ENCODE peak calls at places on chromosomes 5 and 9, in eight cellular contexts. One of them, this sample, is unnamed.

GRCh38 chr9:34568783-34569182 is 20.7 kb downstream of the CNTFR start:
- DNase-seq in endothelial cell of umbilical vein: no peak
- DNase-seq in effector memory CD4-positive, alpha-beta T cell: no peak
- DNase-seq in nucleus accumbens: no peak
- DNase-seq in NCI-H1092 treated with DMSO at 0.1 percent for 48 hours: no peak
- DNase-seq in HCEC 1CT: no peak
- DNase-seq in cardiac muscle cell: no peak
- DNase-seq in glutamatergic neuron: peak; percentile 84
- DNase-seq in this sample: no peak

GRCh38 chr5:134101686-134102439 is 12.6 kb upstream of the TCF7 start:
- DNase-seq in endothelial cell of umbilical vein: peak; percentile 48
- DNase-seq in effector memory CD4-positive, alpha-beta T cell: peak; percentile 54
- DNase-seq in nucleus accumbens: no peak
- DNase-seq in NCI-H1092 treated with DMSO at 0.1 percent for 48 hours: no peak
- DNase-seq in HCEC 1CT: peak; percentile 17
- DNase-seq in cardiac muscle cell: peak; percentile 65
- DNase-seq in glutamatergic neuron: peak; percentile 79
- DNase-seq in this sample: peak; percentile 76

GRCh38 chr5:176553260-176554085 is 4.3 kb downstream of the CDHR2 start:
- DNase-seq in endothelial cell of umbilical vein: no peak
- DNase-seq in effector memory CD4-positive, alpha-beta T cell: no peak
- DNase-seq in nucleus accumbens: no peak
- DNase-seq in NCI-H1092 treated with DMSO at 0.1 percent for 48 hours: no peak
- DNase-seq in HCEC 1CT: no peak
- DNase-seq in cardiac muscle cell: no peak
- DNase-seq in glutamatergic neuron: no peak
- DNase-seq in this sample: no peak

GRCh38 chr9:124781967-124782660 is 5.2 kb downstream of the OLFML2A start:
- DNase-seq in endothelial cell of umbilical vein: no peak
- DNase-seq in effector memory CD4-positive, alpha-beta T cell: no peak
- DNase-seq in nucleus accumbens: no peak
- DNase-seq in NCI-H1092 treated with DMSO at 0.1 percent for 48 hours: no peak
- DNase-seq in HCEC 1CT: no peak
- DNase-seq in cardiac muscle cell: no peak
- DNase-seq in glutamatergic neuron: no peak
- DNase-seq in this sample: no peak

GRCh38 chr5:172454355-172455086 is at the start of gene SH3PXD2B:
- DNase-seq in endothelial cell of umbilical vein: peak; percentile 51
- DNase-seq in effector memory CD4-positive, alpha-beta T cell: no peak
- DNase-seq in nucleus accumbens: no peak
- DNase-seq in NCI-H1092 treated with DMSO at 0.1 percent for 48 hours: peak; percentile 25
- DNase-seq in HCEC 1CT: peak; percentile 78
- DNase-seq in cardiac muscle cell: peak; percentile 86
- DNase-seq in glutamatergic neuron: peak; percentile 86
- DNase-seq in this sample: peak; percentile 18

GRCh38 chr5:6905423-6905822 is 192.2 kb downstream of the TENT4A start:
- DNase-seq in endothelial cell of umbilical vein: no peak
- DNase-seq in effector memory CD4-positive, alpha-beta T cell: no peak
- DNase-seq in nucleus accumbens: no peak
- DNase-seq in NCI-H1092 treated with DMSO at 0.1 percent for 48 hours: no peak
- DNase-seq in HCEC 1CT: no peak
- DNase-seq in cardiac muscle cell: no peak
- DNase-seq in glutamatergic neuron: no peak
- DNase-seq in this sample: no peak

GRCh38 chr5:160198886-160199409 is 30.4 kb upstream of the FABP6 start:
- DNase-seq in endothelial cell of umbilical vein: no peak
- DNase-seq in effector memory CD4-positive, alpha-beta T cell: no peak
- DNase-seq in nucleus accumbens: no peak
- DNase-seq in NCI-H1092 treated with DMSO at 0.1 percent for 48 hours: no peak
- DNase-seq in HCEC 1CT: no peak
- DNase-seq in cardiac muscle cell: no peak
- DNase-seq in glutamatergic neuron: peak; percentile 57
- DNase-seq in this sample: no peak

GRCh38 chr9:114718801-114719221 is 36.8 kb upstream of the TEX48 start:
- DNase-seq in endothelial cell of umbilical vein: no peak
- DNase-seq in effector memory CD4-positive, alpha-beta T cell: peak; percentile 65
- DNase-seq in nucleus accumbens: no peak
- DNase-seq in NCI-H1092 treated with DMSO at 0.1 percent for 48 hours: no peak
- DNase-seq in HCEC 1CT: no peak
- DNase-seq in cardiac muscle cell: no peak
- DNase-seq in glutamatergic neuron: no peak
- DNase-seq in this sample: peak; percentile 39

GRCh38 chr5:65811004-65811403 is 89.0 kb downstream of the NLN start:
- DNase-seq in endothelial cell of umbilical vein: no peak
- DNase-seq in effector memory CD4-positive, alpha-beta T cell: no peak
- DNase-seq in nucleus accumbens: no peak
- DNase-seq in NCI-H1092 treated with DMSO at 0.1 percent for 48 hours: no peak
- DNase-seq in HCEC 1CT: peak; percentile 43
- DNase-seq in cardiac muscle cell: no peak
- DNase-seq in glutamatergic neuron: no peak
- DNase-seq in this sample: no peak

GRCh38 chr9:4118666-4119065 is 181.2 kb downstream of the GLIS3 start:
- DNase-seq in endothelial cell of umbilical vein: no peak
- DNase-seq in effector memory CD4-positive, alpha-beta T cell: no peak
- DNase-seq in nucleus accumbens: no peak
- DNase-seq in NCI-H1092 treated with DMSO at 0.1 percent for 48 hours: no peak
- DNase-seq in HCEC 1CT: no peak
- DNase-seq in cardiac muscle cell: no peak
- DNase-seq in glutamatergic neuron: no peak
- DNase-seq in this sample: no peak

GRCh38 chr5:69492391-69493234 is at the start of gene OCLN:
- DNase-seq in endothelial cell of umbilical vein: peak; percentile 77
- DNase-seq in effector memory CD4-positive, alpha-beta T cell: no peak
- DNase-seq in nucleus accumbens: no peak
- DNase-seq in NCI-H1092 treated with DMSO at 0.1 percent for 48 hours: peak; percentile 4
- DNase-seq in HCEC 1CT: no peak
- DNase-seq in cardiac muscle cell: peak; percentile 72
- DNase-seq in glutamatergic neuron: peak; percentile 67
- DNase-seq in this sample: no peak

GRCh38 chr9:1982074-1982473 is 33.1 kb upstream of the SMARCA2 start:
- DNase-seq in endothelial cell of umbilical vein: no peak
- DNase-seq in effector memory CD4-positive, alpha-beta T cell: no peak
- DNase-seq in nucleus accumbens: no peak
- DNase-seq in NCI-H1092 treated with DMSO at 0.1 percent for 48 hours: no peak
- DNase-seq in HCEC 1CT: no peak
- DNase-seq in cardiac muscle cell: no peak
- DNase-seq in glutamatergic neuron: no peak
- DNase-seq in this sample: no peak

GRCh38 chr5:123720955-123721354 is 209.0 kb downstream of the CSNK1G3 start:
- DNase-seq in endothelial cell of umbilical vein: no peak
- DNase-seq in effector memory CD4-positive, alpha-beta T cell: no peak
- DNase-seq in nucleus accumbens: no peak
- DNase-seq in NCI-H1092 treated with DMSO at 0.1 percent for 48 hours: no peak
- DNase-seq in HCEC 1CT: no peak
- DNase-seq in cardiac muscle cell: no peak
- DNase-seq in glutamatergic neuron: no peak
- DNase-seq in this sample: no peak

GRCh38 chr5:73286891-73287290 is 113.9 kb downstream of the TMEM174 start:
- DNase-seq in endothelial cell of umbilical vein: peak; percentile 77
- DNase-seq in effector memory CD4-positive, alpha-beta T cell: no peak
- DNase-seq in nucleus accumbens: no peak
- DNase-seq in NCI-H1092 treated with DMSO at 0.1 percent for 48 hours: no peak
- DNase-seq in HCEC 1CT: no peak
- DNase-seq in cardiac muscle cell: no peak
- DNase-seq in glutamatergic neuron: no peak
- DNase-seq in this sample: no peak

GRCh38 chr9:125632321-125633115 is 74.5 kb downstream of the MAPKAP1 start:
- DNase-seq in endothelial cell of umbilical vein: peak; percentile 16
- DNase-seq in effector memory CD4-positive, alpha-beta T cell: no peak
- DNase-seq in nucleus accumbens: no peak
- DNase-seq in NCI-H1092 treated with DMSO at 0.1 percent for 48 hours: no peak
- DNase-seq in HCEC 1CT: peak; percentile 25
- DNase-seq in cardiac muscle cell: no peak
- DNase-seq in glutamatergic neuron: no peak
- DNase-seq in this sample: no peak

GRCh38 chr5:133321833-133322420 is 270.1 kb downstream of the HSPA4 start:
- DNase-seq in endothelial cell of umbilical vein: no peak
- DNase-seq in effector memory CD4-positive, alpha-beta T cell: no peak
- DNase-seq in nucleus accumbens: no peak
- DNase-seq in NCI-H1092 treated with DMSO at 0.1 percent for 48 hours: no peak
- DNase-seq in HCEC 1CT: no peak
- DNase-seq in cardiac muscle cell: no peak
- DNase-seq in glutamatergic neuron: no peak
- DNase-seq in this sample: no peak

GRCh38 chr5:176806137-176806536 is 4.2 kb upstream of the UNC5A start:
- DNase-seq in endothelial cell of umbilical vein: peak; percentile 16
- DNase-seq in effector memory CD4-positive, alpha-beta T cell: no peak
- DNase-seq in nucleus accumbens: no peak
- DNase-seq in NCI-H1092 treated with DMSO at 0.1 percent for 48 hours: no peak
- DNase-seq in HCEC 1CT: no peak
- DNase-seq in cardiac muscle cell: peak; percentile 79
- DNase-seq in glutamatergic neuron: no peak
- DNase-seq in this sample: no peak

GRCh38 chr5:76956033-76956432 is 3.2 kb downstream of the CRHBP start:
- DNase-seq in endothelial cell of umbilical vein: no peak
- DNase-seq in effector memory CD4-positive, alpha-beta T cell: no peak
- DNase-seq in nucleus accumbens: no peak
- DNase-seq in NCI-H1092 treated with DMSO at 0.1 percent for 48 hours: no peak
- DNase-seq in HCEC 1CT: no peak
- DNase-seq in cardiac muscle cell: no peak
- DNase-seq in glutamatergic neuron: no peak
- DNase-seq in this sample: no peak

GRCh38 chr9:107269681-107270080 is 13.4 kb upstream of the RAD23B start:
- DNase-seq in endothelial cell of umbilical vein: no peak
- DNase-seq in effector memory CD4-positive, alpha-beta T cell: no peak
- DNase-seq in nucleus accumbens: no peak
- DNase-seq in NCI-H1092 treated with DMSO at 0.1 percent for 48 hours: no peak
- DNase-seq in HCEC 1CT: peak; percentile 69
- DNase-seq in cardiac muscle cell: no peak
- DNase-seq in glutamatergic neuron: no peak
- DNase-seq in this sample: no peak

GRCh38 chr5:136594416-136594815 is 229.1 kb upstream of the TRPC7 start:
- DNase-seq in endothelial cell of umbilical vein: no peak
- DNase-seq in effector memory CD4-positive, alpha-beta T cell: no peak
- DNase-seq in nucleus accumbens: no peak
- DNase-seq in NCI-H1092 treated with DMSO at 0.1 percent for 48 hours: no peak
- DNase-seq in HCEC 1CT: no peak
- DNase-seq in cardiac muscle cell: no peak
- DNase-seq in glutamatergic neuron: no peak
- DNase-seq in this sample: no peak

GRCh38 chr9:115524467-115525059 is 406.6 kb upstream of the TNC start:
- DNase-seq in endothelial cell of umbilical vein: peak; percentile 8
- DNase-seq in effector memory CD4-positive, alpha-beta T cell: no peak
- DNase-seq in nucleus accumbens: no peak
- DNase-seq in NCI-H1092 treated with DMSO at 0.1 percent for 48 hours: peak; percentile 67
- DNase-seq in HCEC 1CT: peak; percentile 55
- DNase-seq in cardiac muscle cell: peak; percentile 83
- DNase-seq in glutamatergic neuron: no peak
- DNase-seq in this sample: no peak

GRCh38 chr5:115579747-115580173 is 22.5 kb downstream of the TICAM2 start:
- DNase-seq in endothelial cell of umbilical vein: no peak
- DNase-seq in effector memory CD4-positive, alpha-beta T cell: no peak
- DNase-seq in nucleus accumbens: no peak
- DNase-seq in NCI-H1092 treated with DMSO at 0.1 percent for 48 hours: no peak
- DNase-seq in HCEC 1CT: no peak
- DNase-seq in cardiac muscle cell: no peak
- DNase-seq in glutamatergic neuron: no peak
- DNase-seq in this sample: no peak

GRCh38 chr9:6703898-6704639 is 53.7 kb upstream of the KDM4C start:
- DNase-seq in endothelial cell of umbilical vein: peak; percentile 86
- DNase-seq in effector memory CD4-positive, alpha-beta T cell: peak; percentile 59
- DNase-seq in nucleus accumbens: peak; percentile 64
- DNase-seq in NCI-H1092 treated with DMSO at 0.1 percent for 48 hours: peak; percentile 92
- DNase-seq in HCEC 1CT: peak; percentile 27
- DNase-seq in cardiac muscle cell: peak; percentile 93
- DNase-seq in glutamatergic neuron: peak; percentile 90
- DNase-seq in this sample: peak; percentile 76

GRCh38 chr5:135814254-135814653 is 20.2 kb upstream of the SLC25A48 start:
- DNase-seq in endothelial cell of umbilical vein: no peak
- DNase-seq in effector memory CD4-positive, alpha-beta T cell: no peak
- DNase-seq in nucleus accumbens: no peak
- DNase-seq in NCI-H1092 treated with DMSO at 0.1 percent for 48 hours: no peak
- DNase-seq in HCEC 1CT: no peak
- DNase-seq in cardiac muscle cell: no peak
- DNase-seq in glutamatergic neuron: no peak
- DNase-seq in this sample: no peak

GRCh38 chr5:88674262-88675158 is 208.5 kb downstream of the MEF2C start:
- DNase-seq in endothelial cell of umbilical vein: no peak
- DNase-seq in effector memory CD4-positive, alpha-beta T cell: no peak
- DNase-seq in nucleus accumbens: peak; percentile 73
- DNase-seq in NCI-H1092 treated with DMSO at 0.1 percent for 48 hours: peak; percentile 80
- DNase-seq in HCEC 1CT: no peak
- DNase-seq in cardiac muscle cell: peak; percentile 56
- DNase-seq in glutamatergic neuron: peak; percentile 74
- DNase-seq in this sample: no peak

GRCh38 chr5:155700333-155700732 is 626.6 kb upstream of the SGCD start:
- DNase-seq in endothelial cell of umbilical vein: no peak
- DNase-seq in effector memory CD4-positive, alpha-beta T cell: no peak
- DNase-seq in nucleus accumbens: no peak
- DNase-seq in NCI-H1092 treated with DMSO at 0.1 percent for 48 hours: peak; percentile 13
- DNase-seq in HCEC 1CT: no peak
- DNase-seq in cardiac muscle cell: peak; percentile 11
- DNase-seq in glutamatergic neuron: no peak
- DNase-seq in this sample: no peak

GRCh38 chr5:112479418-112479817 is 60.3 kb upstream of the EPB41L4A start:
- DNase-seq in endothelial cell of umbilical vein: peak; percentile 76
- DNase-seq in effector memory CD4-positive, alpha-beta T cell: no peak
- DNase-seq in nucleus accumbens: no peak
- DNase-seq in NCI-H1092 treated with DMSO at 0.1 percent for 48 hours: no peak
- DNase-seq in HCEC 1CT: no peak
- DNase-seq in cardiac muscle cell: no peak
- DNase-seq in glutamatergic neuron: no peak
- DNase-seq in this sample: no peak

GRCh38 chr9:2120926-2121689 is 106.0 kb downstream of the SMARCA2 start:
- DNase-seq in endothelial cell of umbilical vein: peak; percentile 62
- DNase-seq in effector memory CD4-positive, alpha-beta T cell: no peak
- DNase-seq in nucleus accumbens: no peak
- DNase-seq in NCI-H1092 treated with DMSO at 0.1 percent for 48 hours: no peak
- DNase-seq in HCEC 1CT: peak; percentile 61
- DNase-seq in cardiac muscle cell: no peak
- DNase-seq in glutamatergic neuron: no peak
- DNase-seq in this sample: no peak

GRCh38 chr9:90095682-90096081 is 490.9 kb downstream of the GADD45G start:
- DNase-seq in endothelial cell of umbilical vein: no peak
- DNase-seq in effector memory CD4-positive, alpha-beta T cell: no peak
- DNase-seq in nucleus accumbens: no peak
- DNase-seq in NCI-H1092 treated with DMSO at 0.1 percent for 48 hours: peak; percentile 81
- DNase-seq in HCEC 1CT: no peak
- DNase-seq in cardiac muscle cell: peak; percentile 77
- DNase-seq in glutamatergic neuron: peak; percentile 81
- DNase-seq in this sample: no peak

GRCh38 chr5:57955506-57955905 is 472.9 kb upstream of the ACTBL2 start:
- DNase-seq in endothelial cell of umbilical vein: peak; percentile 55
- DNase-seq in effector memory CD4-positive, alpha-beta T cell: no peak
- DNase-seq in nucleus accumbens: no peak
- DNase-seq in NCI-H1092 treated with DMSO at 0.1 percent for 48 hours: no peak
- DNase-seq in HCEC 1CT: no peak
- DNase-seq in cardiac muscle cell: peak; percentile 3
- DNase-seq in glutamatergic neuron: no peak
- DNase-seq in this sample: no peak

GRCh38 chr9:76574171-76574767 is 115.3 kb downstream of the GCNT1 start:
- DNase-seq in endothelial cell of umbilical vein: no peak
- DNase-seq in effector memory CD4-positive, alpha-beta T cell: no peak
- DNase-seq in nucleus accumbens: no peak
- DNase-seq in NCI-H1092 treated with DMSO at 0.1 percent for 48 hours: no peak
- DNase-seq in HCEC 1CT: peak; percentile 23
- DNase-seq in cardiac muscle cell: no peak
- DNase-seq in glutamatergic neuron: no peak
- DNase-seq in this sample: no peak

GRCh38 chr9:133485531-133486260 is 6.8 kb upstream of the SLC2A6 start:
- DNase-seq in endothelial cell of umbilical vein: no peak
- DNase-seq in effector memory CD4-positive, alpha-beta T cell: no peak
- DNase-seq in nucleus accumbens: no peak
- DNase-seq in NCI-H1092 treated with DMSO at 0.1 percent for 48 hours: no peak
- DNase-seq in HCEC 1CT: no peak
- DNase-seq in cardiac muscle cell: no peak
- DNase-seq in glutamatergic neuron: peak; percentile 20
- DNase-seq in this sample: no peak

GRCh38 chr5:90227688-90228087 is 181.9 kb downstream of the CETN3 start:
- DNase-seq in endothelial cell of umbilical vein: no peak
- DNase-seq in effector memory CD4-positive, alpha-beta T cell: no peak
- DNase-seq in nucleus accumbens: no peak
- DNase-seq in NCI-H1092 treated with DMSO at 0.1 percent for 48 hours: no peak
- DNase-seq in HCEC 1CT: no peak
- DNase-seq in cardiac muscle cell: no peak
- DNase-seq in glutamatergic neuron: no peak
- DNase-seq in this sample: no peak

GRCh38 chr9:5633243-5633642 is 4.3 kb downstream of the RIC1 start:
- DNase-seq in endothelial cell of umbilical vein: no peak
- DNase-seq in effector memory CD4-positive, alpha-beta T cell: no peak
- DNase-seq in nucleus accumbens: no peak
- DNase-seq in NCI-H1092 treated with DMSO at 0.1 percent for 48 hours: no peak
- DNase-seq in HCEC 1CT: peak; percentile 56
- DNase-seq in cardiac muscle cell: no peak
- DNase-seq in glutamatergic neuron: no peak
- DNase-seq in this sample: no peak

This sample was measured in T-helper 9 cell.